ENCODE peak calls at places on chromosomes 1 and 21, in six cellular contexts. R, E, N, M, Q and O are unnamed samples.

GRCh38 chr1:193971595-193971994 is 785.2 kb upstream of the B3GALT2 start:
- DNase-seq in R (no peak), E (peak), N (peak), M (no peak), Q (no peak), O (no peak)

GRCh38 chr1:27645071-27645415 is 10.1 kb upstream of the FGR start:
- DNase-seq in R (no peak), E (no peak), N (no peak), M (no peak), Q (no peak), O (no peak)

GRCh38 chr1:21653744-21654100 is 15.4 kb downstream of the RAP1GAP start:
- DNase-seq in R (no peak), E (no peak), N (peak), M (peak), Q (no peak), O (no peak)

GRCh38 chr1:53083636-53084588 is 21.9 kb downstream of the PODN start:
- DNase-seq in R (no peak), E (no peak), N (no peak), M (no peak), Q (no peak), O (no peak)

GRCh38 chr1:47506053-47506452 is 68.2 kb downstream of the FOXD2 start:
- DNase-seq in R (no peak), E (no peak), N (no peak), M (no peak), Q (no peak), O (no peak)

GRCh38 chr1:18668750-18669404 is 38.2 kb downstream of the PAX7 start:
- DNase-seq in R (no peak), E (no peak), N (peak), M (no peak), Q (no peak), O (no peak)

GRCh38 chr1:6614019-6614952 is 755 bp downstream of the PHF13 start:
- DNase-seq in R (peak), E (peak), N (peak), M (no peak), Q (no peak), O (no peak)

GRCh38 chr1:157234705-157235273 is 96.6 kb upstream of the ETV3 start:
- DNase-seq in R (no peak), E (no peak), N (no peak), M (no peak), Q (no peak), O (no peak)

GRCh38 chr1:18941221-18942141 is 15.0 kb downstream of the IFFO2 start:
- DNase-seq in R (no peak), E (peak), N (peak), M (peak), Q (no peak), O (no peak)

GRCh38 chr1:54413295-54413694 is 7.1 kb upstream of the SSBP3 start:
- DNase-seq in R (no peak), E (peak), N (peak), M (peak), Q (no peak), O (no peak)

GRCh38 chr1:161098161-161099068 is at the start of gene KLHDC9:
- DNase-seq in R (peak), E (peak), N (peak), M (peak), Q (peak), O (no peak)

GRCh38 chr1:166974647-166975345 is 544 bp downstream of the ILDR2 start:
- DNase-seq in R (peak), E (no peak), N (peak), M (peak), Q (no peak), O (no peak)

GRCh38 chr1:110060034-110060661 is 10.3 kb downstream of the ALX3 start:
- DNase-seq in R (peak), E (no peak), N (peak), M (peak), Q (peak), O (peak)

GRCh38 chr1:218266356-218266755 is 18.7 kb upstream of the RRP15 start:
- DNase-seq in R (no peak), E (peak), N (no peak), M (no peak), Q (no peak), O (no peak)

GRCh38 chr1:94677087-94677486 is 135.5 kb upstream of the F3 start:
- DNase-seq in R (no peak), E (no peak), N (no peak), M (no peak), Q (no peak), O (no peak)

GRCh38 chr1:183632087-183632486 is 3.5 kb downstream of the ARPC5 start:
- DNase-seq in R (no peak), E (peak), N (no peak), M (no peak), Q (no peak), O (no peak)

GRCh38 chr1:42392255-42392654 is 11.7 kb downstream of the RIMKLA start:
- DNase-seq in R (no peak), E (no peak), N (peak), M (no peak), Q (no peak), O (no peak)

GRCh38 chr1:225733254-225733653 is 44.4 kb upstream of the SRP9 start:
- DNase-seq in R (no peak), E (no peak), N (no peak), M (no peak), Q (no peak), O (no peak)

GRCh38 chr1:6832789-6833188 is 47.5 kb downstream of the CAMTA1 start:
- DNase-seq in R (no peak), E (no peak), N (peak), M (no peak), Q (no peak), O (no peak)

GRCh38 chr1:242629396-242629795 is 104.9 kb upstream of the PLD5 start:
- DNase-seq in R (no peak), E (no peak), N (no peak), M (no peak), Q (no peak), O (no peak)

GRCh38 chr1:19926296-19927129 is 3.1 kb upstream of the PLA2G2E start:
- DNase-seq in R (no peak), E (peak), N (peak), M (no peak), Q (no peak), O (no peak)

GRCh38 chr21:45378258-45378966 is 26.6 kb upstream of the COL18A1 start:
- DNase-seq in R (no peak), E (peak), N (no peak), M (no peak), Q (no peak), O (no peak)

GRCh38 chr1:91402023-91402422 is 2.6 kb downstream of the HFM1 start:
- DNase-seq in R (no peak), E (peak), N (peak), M (peak), Q (no peak), O (no peak)

GRCh38 chr1:153968000-153968363 is 280 bp downstream of the CREB3L4 start:
- DNase-seq in R (no peak), E (no peak), N (peak), M (no peak), Q (no peak), O (no peak)

GRCh38 chr21:36310016-36310415 is 10.0 kb upstream of the MORC3 start:
- DNase-seq in R (no peak), E (no peak), N (no peak), M (no peak), Q (no peak), O (no peak)

GRCh38 chr21:44709426-44710293 is 1.7 kb downstream of the TSPEAR start:
- DNase-seq in R (peak), E (peak), N (peak), M (no peak), Q (no peak), O (peak)

GRCh38 chr1:30405631-30406212 is 317.7 kb downstream of the MATN1 start:
- DNase-seq in R (no peak), E (no peak), N (no peak), M (no peak), Q (no peak), O (no peak)

GRCh38 chr1:24112381-24113169 is 640 bp upstream of the MYOM3 start:
- DNase-seq in R (peak), E (peak), N (peak), M (peak), Q (peak), O (no peak)

GRCh38 chr1:19036701-19037605 is 80.5 kb upstream of the IFFO2 start:
- DNase-seq in R (no peak), E (no peak), N (no peak), M (no peak), Q (no peak), O (no peak)

GRCh38 chr1:182141040-182141439 is 79.5 kb upstream of the ZNF648 start:
- DNase-seq in R (no peak), E (no peak), N (peak), M (no peak), Q (no peak), O (no peak)

GRCh38 chr1:55894521-55894920 is 679.4 kb upstream of the USP24 start:
- DNase-seq in R (no peak), E (peak), N (no peak), M (no peak), Q (no peak), O (no peak)

GRCh38 chr1:231199868-231200267 is 38.0 kb downstream of the TRIM67 start:
- DNase-seq in R (no peak), E (no peak), N (no peak), M (no peak), Q (no peak), O (no peak)

GRCh38 chr1:228076796-228077430 is 5.6 kb upstream of the ARF1 start:
- DNase-seq in R (no peak), E (no peak), N (no peak), M (no peak), Q (no peak), O (no peak)

GRCh38 chr1:162028726-162029125 is 5.1 kb upstream of the OLFML2B start:
- DNase-seq in R (no peak), E (no peak), N (no peak), M (peak), Q (no peak), O (no peak)

GRCh38 chr1:182357913-182358312 is 33.7 kb downstream of the GLUL start:
- DNase-seq in R (no peak), E (no peak), N (no peak), M (no peak), Q (no peak), O (no peak)